ENCODE peak calls at places on chromosomes 7 and 10, in ten cellular contexts. G is bronchial epithelial cell, S is lower lobe of right lung, K is Peyer's patch, I is NT2/D1, U is HL-60, R is kidney epithelial cell, P is stomach, J is upper lobe of left lung, F is neural progenitor cell. E is an unnamed sample.

GRCh38 chr10:30756151-30756550 is 126.6 kb upstream of the LYZL2 start:
- DNase-seq in G (no peak), S (no peak), K (no peak), I (no peak), U (no peak), R (no peak), P (no peak), J (no peak), F (no peak), E (no peak)

GRCh38 chr10:73648975-73649829 is 6.6 kb downstream of the SYNPO2L start:
- DNase-seq in G (peak; percentile 34), S (no peak), K (peak; percentile 3), I (no peak), U (no peak), R (no peak), P (no peak), J (no peak), F (no peak), E (peak; percentile 49)

GRCh38 chr10:68900427-68901105 is 549 bp upstream of the DDX50 start:
- DNase-seq in G (peak; percentile 54), S (peak; percentile 85), K (no peak), I (no peak), U (no peak), R (peak; percentile 14), P (no peak), J (peak; percentile 68), F (no peak), E (no peak)

GRCh38 chr10:133357293-133358151 is at the start of gene FUOM:
- DNase-seq in G (no peak), S (peak; percentile 87), K (peak; percentile 82), I (peak; percentile 67), U (peak; percentile 73), R (no peak), P (no peak), J (peak; percentile 52), F (peak; percentile 90), E (peak; percentile 100)

GRCh38 chr7:6389728-6390127 is 58.0 kb downstream of the DAGLB start:
- DNase-seq in G (no peak), S (no peak), K (no peak), I (no peak), U (no peak), R (no peak), P (no peak), J (no peak), F (no peak), E (no peak)

GRCh38 chr10:3460420-3461128 is 288.0 kb upstream of the PITRM1 start:
- DNase-seq in G (peak; percentile 55), S (no peak), K (no peak), I (no peak), U (no peak), R (no peak), P (no peak), J (no peak), F (no peak), E (no peak)

GRCh38 chr10:22003964-22004281 is 393 bp upstream of the DNAJC1 start:
- DNase-seq in G (no peak), S (no peak), K (no peak), I (no peak), U (no peak), R (no peak), P (no peak), J (no peak), F (no peak), E (no peak)

GRCh38 chr10:122140941-122141623 is 130.0 kb upstream of the BTBD16 start:
- DNase-seq in G (peak; percentile 89), S (peak; percentile 80), K (peak; percentile 80), I (no peak), U (peak; percentile 32), R (peak; percentile 88), P (peak; percentile 67), J (peak; percentile 83), F (no peak), E (no peak)

GRCh38 chr10:110706690-110707098 is 62.6 kb downstream of the RBM20 start:
- DNase-seq in G (no peak), S (no peak), K (no peak), I (peak; percentile 39), U (no peak), R (peak; percentile 74), P (no peak), J (no peak), F (peak; percentile 30), E (no peak)

GRCh38 chr7:157507987-157508386 is 171.2 kb downstream of the DNAJB6 start:
- DNase-seq in G (no peak), S (no peak), K (no peak), I (no peak), U (no peak), R (no peak), P (no peak), J (no peak), F (no peak), E (no peak)

GRCh38 chr10:127587668-127588395 is 38.7 kb downstream of the NPS start:
- DNase-seq in G (no peak), S (no peak), K (no peak), I (no peak), U (no peak), R (no peak), P (no peak), J (no peak), F (no peak), E (no peak)

DNA sequence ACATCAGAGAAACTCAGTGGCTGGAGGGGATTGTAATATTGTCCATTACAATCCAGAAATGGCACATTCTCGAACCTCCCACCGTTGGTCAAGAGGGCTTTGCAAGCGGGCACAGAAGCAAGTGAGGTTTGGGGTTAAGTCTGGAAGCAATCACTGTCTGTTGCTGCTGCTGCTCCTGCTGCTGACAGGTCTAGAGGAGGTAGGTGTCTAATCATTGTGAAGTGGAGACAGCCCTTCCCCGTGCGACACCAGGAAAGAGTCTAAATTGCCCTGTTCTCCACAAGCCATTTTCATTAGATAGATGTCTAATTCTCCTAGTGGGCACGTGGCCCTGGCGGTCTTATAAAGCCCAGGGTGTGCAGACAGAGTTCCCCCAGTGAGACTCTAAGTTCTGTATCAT is 43.5 kb downstream of the NPS start:
- DNase-seq in G (no peak), S (no peak), K (no peak), I (no peak), U (no peak), R (no peak), P (no peak), J (no peak), F (no peak), E (no peak)
- H3K27me3 ChIP-seq in G (no peaks in the 10 kb centered on the region), S (no peaks in the 10 kb centered on the region), K (no peaks in the 10 kb centered on the region), I (no peaks in the 10 kb centered on the region), U (peaks cover 2% of the 10 kb centered on the region), R (no peaks in the 10 kb centered on the region), P (no peaks in the 10 kb centered on the region), J (no peaks in the 10 kb centered on the region), F (peaks cover 12% of the 10 kb centered on the region), E (no peaks in the 10 kb centered on the region)

DNA sequence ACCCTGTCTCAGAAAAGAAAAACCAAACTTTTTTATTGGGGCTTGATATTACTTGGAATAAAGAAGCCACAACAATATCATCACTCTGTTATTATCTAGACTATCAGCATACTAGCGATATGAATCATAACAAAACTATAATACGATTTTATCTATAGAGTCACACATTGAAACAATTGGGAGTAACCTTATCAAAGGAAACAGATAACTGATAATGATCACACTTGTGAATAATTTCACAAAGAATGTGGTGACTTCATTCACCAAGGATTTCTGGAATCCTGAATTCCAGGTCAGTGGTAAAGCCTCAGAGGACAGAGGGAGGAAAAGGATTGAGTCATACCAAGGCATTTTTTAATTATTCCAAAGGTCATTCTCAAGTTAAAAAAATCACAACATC is 32.1 kb upstream of the NMT2 start:
- DNase-seq in G (peak; percentile 89), S (no peak), K (no peak), I (peak; percentile 11), U (no peak), R (peak; percentile 83), P (no peak), J (no peak), F (no peak), E (peak; percentile 46)
- H3K4me3 ChIP-seq in G (no peak overlapping the region), S (no peak overlapping the region), K (no peak overlapping the region), I (no peak overlapping the region), U (no peak overlapping the region), R (no peak overlapping the region), P (no peak overlapping the region), J (no peak overlapping the region), F (no peak overlapping the region), E (no peak overlapping the region)

DNA sequence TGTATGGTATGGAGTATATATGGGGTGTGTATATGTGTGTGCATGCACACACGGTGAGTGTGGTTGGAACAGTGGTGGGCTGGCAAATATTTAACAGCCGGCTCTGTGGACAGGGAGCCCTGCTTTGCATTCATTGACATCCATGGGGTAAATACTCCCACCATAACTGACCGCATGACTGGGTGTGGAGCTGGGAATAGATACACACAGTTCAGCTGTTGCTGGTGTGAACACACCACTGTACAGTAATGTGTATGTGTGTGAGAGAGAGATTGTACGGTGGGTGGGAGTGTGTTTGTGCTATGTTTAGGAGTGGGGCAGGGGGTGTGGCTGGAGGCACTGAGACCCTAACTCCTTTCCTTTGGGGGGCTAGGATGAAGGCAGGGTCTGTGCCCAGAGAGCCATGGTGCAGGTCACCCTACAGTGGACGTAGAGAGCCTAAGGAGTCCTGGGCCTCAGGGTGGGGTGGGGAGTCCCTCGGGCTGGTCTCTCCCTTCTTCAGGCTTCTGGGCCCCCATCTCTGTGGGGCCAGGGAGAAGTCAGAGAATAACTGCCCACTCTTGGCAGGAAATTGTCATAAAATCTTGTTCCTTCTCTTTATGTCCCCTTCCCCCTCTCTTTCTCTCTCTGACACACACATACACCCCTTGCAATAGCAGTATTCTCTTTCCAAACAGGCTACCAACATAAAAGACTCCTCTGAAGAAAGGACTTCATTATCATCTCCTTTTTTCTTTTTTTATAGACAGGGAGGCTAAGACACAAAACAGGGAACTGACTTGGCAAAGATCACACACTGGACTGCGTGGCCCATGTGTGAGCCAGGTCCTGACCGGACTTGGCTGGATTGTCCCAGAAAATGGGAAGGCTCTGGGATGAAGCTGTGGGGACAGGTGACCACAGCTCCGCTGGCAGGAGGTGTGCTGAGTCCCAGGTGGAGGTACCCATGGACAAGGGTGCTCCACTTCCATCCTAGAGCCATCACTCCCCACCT is 3.2 kb downstream of the SFRP5 start:
- DNase-seq in G (no peak), S (no peak), K (no peak), I (no peak), U (no peak), R (no peak), P (no peak), J (no peak), F (no peak), E (no peak)
- H3K27me3 ChIP-seq in G (peaks cover 20% of the 10 kb centered on the region), S (peaks cover 44% of the 10 kb centered on the region), K (peaks cover 3% of the 10 kb centered on the region), I (peaks cover 44% of the 10 kb centered on the region), U (peaks cover 30% of the 10 kb centered on the region), R (peaks cover 41% of the 10 kb centered on the region), P (peaks cover 13% of the 10 kb centered on the region), J (no peaks in the 10 kb centered on the region), F (peaks cover 61% of the 10 kb centered on the region), E (peaks cover 47% of the 10 kb centered on the region)

DNA sequence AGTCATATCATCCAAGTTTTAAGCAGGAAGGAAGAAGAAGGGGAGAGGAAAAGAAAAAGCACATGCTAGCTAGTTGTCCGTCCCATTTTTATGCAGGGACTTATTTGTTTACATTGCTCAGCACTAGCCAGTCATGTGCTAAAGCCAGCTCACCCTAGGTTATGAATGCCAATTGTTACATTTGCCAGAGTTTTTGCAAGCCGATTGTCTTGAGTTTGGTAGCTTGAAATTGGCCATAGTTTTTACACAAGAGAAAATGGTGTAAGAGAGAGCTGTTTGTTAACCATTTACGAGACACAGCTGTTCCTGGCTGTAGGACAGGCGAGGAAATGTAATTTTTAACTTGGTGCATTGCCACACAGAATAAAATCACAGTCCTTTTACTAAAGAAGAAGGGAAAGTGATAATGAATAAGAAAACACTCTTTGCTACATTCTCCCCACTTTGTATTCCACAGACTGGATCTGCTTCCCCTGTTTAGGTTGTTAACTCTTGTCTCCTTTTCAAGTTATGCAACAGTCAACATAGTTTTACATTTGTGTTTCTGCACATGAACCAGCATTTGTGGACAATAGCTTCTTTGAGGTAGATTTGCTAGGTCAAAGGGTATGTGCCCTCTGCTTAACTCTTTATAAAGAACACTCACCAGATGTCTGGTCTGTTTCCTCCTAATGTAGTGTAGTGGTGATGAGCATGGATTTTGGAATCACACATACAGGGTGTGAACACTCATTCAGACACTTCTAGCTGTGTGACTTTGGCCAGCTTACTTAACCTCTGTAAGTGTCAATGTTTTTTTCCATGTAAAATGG is 357.2 kb downstream of the LRMDA start:
- DNase-seq in G (peak; percentile 20), S (no peak), K (no peak), I (no peak), U (no peak), R (peak; percentile 31), P (no peak), J (no peak), F (no peak), E (no peak)
- H3K4me3 ChIP-seq in G (no peak overlapping the region), S (no peak overlapping the region), K (no peak overlapping the region), I (no peak overlapping the region), U (no peak overlapping the region), R (no peak overlapping the region), P (no peak overlapping the region), J (no peak overlapping the region), F (no peak overlapping the region), E (no peak overlapping the region)

E was measured in H7.